ENCODE peak calls at places on chromosomes 12 and 14, in six cellular contexts. One of them, this sample, is unnamed. For H3K9me3, the result is how much of the 10 kb centered on the place peaks cover.

GRCh38 chr14:53432378-53432802 is 279.3 kb upstream of the DDHD1 start:
- DNase-seq in mesenchymal stem cell: peak
- DNase-seq in GM23248: peak
- DNase-seq in endothelial cell of umbilical vein: peak
- DNase-seq in GM12878: no peak
- DNase-seq in neural progenitor cell: peak
- DNase-seq in this sample: peak

GRCh38 chr14:59301354-59301753 is 112.9 kb downstream of the DAAM1 start:
- DNase-seq in mesenchymal stem cell: no peak
- DNase-seq in GM23248: no peak
- DNase-seq in endothelial cell of umbilical vein: peak
- DNase-seq in GM12878: peak
- DNase-seq in neural progenitor cell: no peak
- DNase-seq in this sample: no peak

GRCh38 chr12:59007620-59008019 is 87.3 kb upstream of the LRIG3 start:
- DNase-seq in mesenchymal stem cell: no peak
- DNase-seq in GM23248: peak
- DNase-seq in endothelial cell of umbilical vein: no peak
- DNase-seq in GM12878: no peak
- DNase-seq in neural progenitor cell: no peak
- DNase-seq in this sample: no peak

GRCh38 chr12:20716037-20716436 is 20.9 kb downstream of the SLCO1C1 start:
- DNase-seq in mesenchymal stem cell: no peak
- DNase-seq in GM23248: no peak
- DNase-seq in endothelial cell of umbilical vein: no peak
- DNase-seq in GM12878: no peak
- DNase-seq in neural progenitor cell: peak
- DNase-seq in this sample: no peak

GRCh38 chr14:94367347-94367746 is 21.1 kb downstream of the SERPINA1 start:
- DNase-seq in mesenchymal stem cell: no peak
- DNase-seq in GM23248: no peak
- DNase-seq in endothelial cell of umbilical vein: no peak
- DNase-seq in GM12878: no peak
- DNase-seq in neural progenitor cell: no peak
- DNase-seq in this sample: no peak

GRCh38 chr12:2358986-2359658 is 306.3 kb downstream of the CACNA1C start:
- DNase-seq in mesenchymal stem cell: no peak
- DNase-seq in GM23248: no peak
- DNase-seq in endothelial cell of umbilical vein: no peak
- DNase-seq in GM12878: no peak
- DNase-seq in neural progenitor cell: no peak
- DNase-seq in this sample: no peak

GRCh38 chr12:2693204-2693860 is 101.4 kb upstream of the FKBP4 start:
- DNase-seq in mesenchymal stem cell: no peak
- DNase-seq in GM23248: no peak
- DNase-seq in endothelial cell of umbilical vein: no peak
- DNase-seq in GM12878: no peak
- DNase-seq in neural progenitor cell: peak
- DNase-seq in this sample: peak

GRCh38 chr14:76584271-76584702 is 177.0 kb upstream of the VASH1 start:
- DNase-seq in mesenchymal stem cell: no peak
- DNase-seq in GM23248: no peak
- DNase-seq in endothelial cell of umbilical vein: peak
- DNase-seq in GM12878: no peak
- DNase-seq in neural progenitor cell: no peak
- DNase-seq in this sample: no peak

GRCh38 chr14:92106095-92106937 is at the start of gene ATXN3:
- DNase-seq in mesenchymal stem cell: peak
- DNase-seq in GM23248: peak
- DNase-seq in endothelial cell of umbilical vein: peak
- DNase-seq in GM12878: peak
- DNase-seq in neural progenitor cell: peak
- DNase-seq in this sample: peak
- H3K4me2 ChIP-seq in mesenchymal stem cell: peak
- H3K4me2 ChIP-seq in GM23248: peak
- H3K4me2 ChIP-seq in endothelial cell of umbilical vein: peak
- H3K4me2 ChIP-seq in GM12878: peak
- H3K4me2 ChIP-seq in neural progenitor cell: peak
- H3K4me2 ChIP-seq in this sample: peak

DNA sequence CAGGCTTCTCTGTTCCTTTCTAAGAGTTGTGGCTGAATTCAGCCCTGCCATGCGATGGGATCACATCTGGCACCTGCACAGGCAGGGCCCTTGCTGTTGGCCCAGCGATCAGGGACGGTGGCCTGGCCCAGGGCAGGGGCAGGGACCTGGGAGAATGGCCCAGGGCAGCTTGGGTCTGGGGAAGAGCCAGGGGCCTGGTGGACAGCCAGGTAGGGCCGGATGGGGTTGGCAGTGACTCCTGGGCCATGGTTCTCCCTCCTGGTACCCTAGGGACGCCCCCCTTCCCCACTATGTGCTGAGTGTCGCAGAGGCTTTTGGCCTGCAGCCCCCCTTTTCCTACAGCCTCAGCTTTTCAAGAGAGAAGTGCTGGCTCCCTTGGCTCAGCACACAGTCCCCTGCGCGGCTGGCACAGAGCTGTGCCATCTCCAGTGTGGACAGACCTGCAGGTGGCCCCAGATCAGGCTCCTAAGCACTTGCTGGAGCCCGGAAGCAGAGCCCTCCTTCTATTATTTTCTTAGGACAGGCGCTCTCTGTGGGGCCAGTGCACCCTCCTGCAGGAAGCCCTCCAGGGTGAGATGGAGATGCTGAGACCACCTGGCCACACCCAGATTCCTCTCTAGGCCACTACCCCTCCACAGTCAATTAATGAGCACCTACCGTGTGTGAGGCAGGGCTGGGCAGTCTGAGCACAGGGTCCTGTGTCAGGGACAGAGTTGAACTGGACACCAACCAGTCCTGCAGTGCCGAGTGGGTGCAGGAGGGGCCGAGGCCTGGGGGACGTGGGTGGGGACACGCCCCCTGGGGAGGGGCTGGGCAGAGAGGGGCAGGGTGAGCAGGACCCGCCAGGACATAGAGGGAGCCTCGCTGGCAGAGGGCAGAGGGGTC is 267.6 kb downstream of the ADGRD1 start:
- DNase-seq in mesenchymal stem cell: no peak
- DNase-seq in GM23248: no peak
- DNase-seq in endothelial cell of umbilical vein: no peak
- DNase-seq in GM12878: no peak
- DNase-seq in neural progenitor cell: no peak
- DNase-seq in this sample: no peak
- H3K9me3 ChIP-seq in mesenchymal stem cell: under half
- H3K9me3 ChIP-seq in GM23248: under half
- H3K9me3 ChIP-seq in endothelial cell of umbilical vein: under half
- H3K9me3 ChIP-seq in GM12878: under half
- H3K9me3 ChIP-seq in neural progenitor cell: under half
- H3K9me3 ChIP-seq in this sample: under half

DNA sequence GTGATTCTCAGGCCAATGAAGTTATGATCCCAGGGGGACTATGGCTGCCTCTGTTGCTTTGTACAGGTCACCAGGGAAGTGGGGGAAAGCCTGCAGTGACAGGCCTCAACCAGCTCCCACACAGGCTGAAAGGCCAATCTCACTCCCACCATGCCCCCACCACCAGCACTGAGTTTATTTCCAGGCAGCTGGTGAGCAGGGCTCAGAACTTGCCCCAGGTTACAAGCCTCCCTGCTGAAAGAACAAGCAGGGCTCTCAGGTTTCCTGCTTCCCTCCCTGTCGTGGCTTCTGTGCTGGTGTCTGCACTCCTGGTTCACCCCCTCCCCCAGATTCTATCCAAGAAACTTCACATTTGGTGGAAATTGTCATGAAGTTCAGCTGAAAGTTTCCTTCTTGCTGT is 260.3 kb downstream of the CCDC59 start:
- DNase-seq in mesenchymal stem cell: no peak
- DNase-seq in GM23248: no peak
- DNase-seq in endothelial cell of umbilical vein: no peak
- DNase-seq in GM12878: no peak
- DNase-seq in neural progenitor cell: no peak
- DNase-seq in this sample: no peak
- H3K4me3 ChIP-seq in mesenchymal stem cell: no peak
- H3K4me3 ChIP-seq in GM23248: no peak
- H3K4me3 ChIP-seq in endothelial cell of umbilical vein: no peak
- H3K4me3 ChIP-seq in GM12878: no peak
- H3K4me3 ChIP-seq in neural progenitor cell: no peak
- H3K4me3 ChIP-seq in this sample: no peak

DNA sequence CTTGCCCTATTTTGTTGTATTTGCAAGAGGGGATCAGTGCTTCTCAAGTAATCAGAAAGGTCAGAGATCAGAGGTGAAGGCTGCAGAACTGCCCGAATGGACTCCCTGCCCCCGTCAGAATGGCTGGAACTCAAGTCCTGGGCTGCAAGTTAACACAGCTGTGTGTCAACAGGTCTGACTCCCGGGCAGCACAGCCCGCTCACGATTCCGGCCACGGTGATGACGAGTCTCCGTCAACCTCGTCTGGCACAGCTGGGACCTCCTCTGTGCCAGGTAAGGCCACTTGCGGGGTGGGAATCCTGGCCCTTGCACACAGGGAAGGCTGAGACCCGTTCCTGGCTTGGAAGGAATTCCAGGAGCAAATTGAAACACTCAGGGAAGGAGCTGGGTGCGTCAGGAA is 13.4 kb downstream of the DCAF4 start:
- DNase-seq in mesenchymal stem cell: no peak
- DNase-seq in GM23248: no peak
- DNase-seq in endothelial cell of umbilical vein: no peak
- DNase-seq in GM12878: no peak
- DNase-seq in neural progenitor cell: no peak
- DNase-seq in this sample: no peak
- H3K4me2 ChIP-seq in mesenchymal stem cell: no peak
- H3K4me2 ChIP-seq in GM23248: no peak
- H3K4me2 ChIP-seq in endothelial cell of umbilical vein: no peak
- H3K4me2 ChIP-seq in GM12878: no peak
- H3K4me2 ChIP-seq in neural progenitor cell: no peak
- H3K4me2 ChIP-seq in this sample: no peak

GRCh38 chr12:83476695-83477094 is 790.0 kb downstream of the TMTC2 start:
- DNase-seq in mesenchymal stem cell: no peak
- DNase-seq in GM23248: no peak
- DNase-seq in endothelial cell of umbilical vein: no peak
- DNase-seq in GM12878: no peak
- DNase-seq in neural progenitor cell: no peak
- DNase-seq in this sample: no peak
- H3K9me3 ChIP-seq in mesenchymal stem cell: under half
- H3K9me3 ChIP-seq in GM23248: under half
- H3K9me3 ChIP-seq in endothelial cell of umbilical vein: under half
- H3K9me3 ChIP-seq in GM12878: under half
- H3K9me3 ChIP-seq in neural progenitor cell: under half
- H3K9me3 ChIP-seq in this sample: under half

GRCh38 chr14:63747836-63748235 is 20.0 kb upstream of the SGPP1 start:
- DNase-seq in mesenchymal stem cell: no peak
- DNase-seq in GM23248: no peak
- DNase-seq in endothelial cell of umbilical vein: no peak
- DNase-seq in GM12878: no peak
- DNase-seq in neural progenitor cell: no peak
- DNase-seq in this sample: no peak
- H3K4me3 ChIP-seq in mesenchymal stem cell: no peak
- H3K4me3 ChIP-seq in GM23248: no peak
- H3K4me3 ChIP-seq in endothelial cell of umbilical vein: no peak
- H3K4me3 ChIP-seq in GM12878: peak
- H3K4me3 ChIP-seq in neural progenitor cell: no peak
- H3K4me3 ChIP-seq in this sample: no peak

DNA sequence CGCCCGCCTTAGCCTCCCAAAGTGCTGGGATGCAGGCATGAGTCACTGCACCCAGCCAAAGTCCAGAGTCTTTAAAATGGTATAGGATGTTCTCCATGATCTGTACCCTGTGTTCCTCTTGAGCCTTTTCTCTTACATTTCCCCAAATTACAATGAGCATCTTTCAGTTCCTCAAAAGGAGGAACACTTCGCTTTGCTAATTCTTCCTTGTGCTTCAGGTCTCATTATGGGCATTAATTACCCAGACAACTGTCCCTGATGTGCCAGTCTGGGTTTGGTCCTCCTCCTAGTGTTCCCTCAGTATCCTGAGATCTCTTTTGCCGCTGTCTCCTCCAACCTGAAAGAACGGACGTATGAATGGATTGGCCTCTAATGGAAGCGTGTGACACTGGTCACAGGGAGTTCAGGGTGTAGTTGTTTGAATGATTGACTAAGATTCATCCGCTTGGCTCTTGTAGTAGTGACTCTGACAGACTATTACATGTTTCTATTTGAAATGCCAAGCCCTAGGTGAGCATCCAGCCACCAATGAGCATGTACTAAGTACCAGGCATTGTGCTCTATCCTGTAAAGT is 8.2 kb downstream of the PRKCH start:
- DNase-seq in mesenchymal stem cell: no peak
- DNase-seq in GM23248: no peak
- DNase-seq in endothelial cell of umbilical vein: no peak
- DNase-seq in GM12878: peak
- DNase-seq in neural progenitor cell: no peak
- DNase-seq in this sample: no peak
- H3K4me2 ChIP-seq in mesenchymal stem cell: no peak
- H3K4me2 ChIP-seq in GM23248: no peak
- H3K4me2 ChIP-seq in endothelial cell of umbilical vein: no peak
- H3K4me2 ChIP-seq in GM12878: peak
- H3K4me2 ChIP-seq in neural progenitor cell: no peak
- H3K4me2 ChIP-seq in this sample: no peak

GRCh38 chr12:132922676-132923075 is 33.4 kb downstream of the ZNF605 start:
- DNase-seq in mesenchymal stem cell: no peak
- DNase-seq in GM23248: no peak
- DNase-seq in endothelial cell of umbilical vein: no peak
- DNase-seq in GM12878: no peak
- DNase-seq in neural progenitor cell: no peak
- DNase-seq in this sample: peak

GRCh38 chr12:132923356-132923909 is 32.7 kb downstream of the ZNF605 start:
- DNase-seq in mesenchymal stem cell: no peak
- DNase-seq in GM23248: peak
- DNase-seq in endothelial cell of umbilical vein: no peak
- DNase-seq in GM12878: no peak
- DNase-seq in neural progenitor cell: no peak
- DNase-seq in this sample: no peak

GRCh38 chr12:132918680-132919079 is 31.3 kb upstream of the CHFR start:
- DNase-seq in mesenchymal stem cell: no peak
- DNase-seq in GM23248: no peak
- DNase-seq in endothelial cell of umbilical vein: no peak
- DNase-seq in GM12878: no peak
- DNase-seq in neural progenitor cell: no peak
- DNase-seq in this sample: no peak

GRCh38 chr12:132924356-132924755 is 31.8 kb downstream of the ZNF605 start:
- DNase-seq in mesenchymal stem cell: no peak
- DNase-seq in GM23248: no peak
- DNase-seq in endothelial cell of umbilical vein: no peak
- DNase-seq in GM12878: no peak
- DNase-seq in neural progenitor cell: no peak
- DNase-seq in this sample: no peak

GRCh38 chr12:132921685-132922084 is 34.3 kb upstream of the CHFR start:
- DNase-seq in mesenchymal stem cell: no peak
- DNase-seq in GM23248: no peak
- DNase-seq in endothelial cell of umbilical vein: no peak
- DNase-seq in GM12878: no peak
- DNase-seq in neural progenitor cell: no peak
- DNase-seq in this sample: no peak
- H3K9me3 ChIP-seq in mesenchymal stem cell: half or more
- H3K9me3 ChIP-seq in GM23248: under half
- H3K9me3 ChIP-seq in endothelial cell of umbilical vein: under half
- H3K9me3 ChIP-seq in GM12878: under half
- H3K9me3 ChIP-seq in neural progenitor cell: half or more
- H3K9me3 ChIP-seq in this sample: under half